ENCODE peak calls at places on chromosomes 6 and 20, in four cellular contexts. One of them, this sample, is unnamed.

GRCh38 chr20:18372296-18372695 is 84.0 kb downstream of the ZNF133 start:
- DNase-seq in NCI-H2171 treated with DMSO at 0.1 percent for 48 hours: no peak
- DNase-seq in fibroblast of lung: no peak
- DNase-seq in stimulated activated CD8-positive, alpha-beta memory T cell treated with anti-CD3 and anti-CD28 coated beads, Interleukin-7, amount 100 ng/mL, for 1 hour: no peak
- DNase-seq in this sample: no peak

GRCh38 chr6:18388942-18389341 is 1.8 kb downstream of the RNF144B start:
- DNase-seq in NCI-H2171 treated with DMSO at 0.1 percent for 48 hours: no peak
- DNase-seq in fibroblast of lung: peak
- DNase-seq in stimulated activated CD8-positive, alpha-beta memory T cell treated with anti-CD3 and anti-CD28 coated beads, Interleukin-7, amount 100 ng/mL, for 1 hour: no peak
- DNase-seq in this sample: no peak

GRCh38 chr20:56843817-56844216 is 214.7 kb downstream of the TFAP2C start:
- DNase-seq in NCI-H2171 treated with DMSO at 0.1 percent for 48 hours: no peak
- DNase-seq in fibroblast of lung: no peak
- DNase-seq in stimulated activated CD8-positive, alpha-beta memory T cell treated with anti-CD3 and anti-CD28 coated beads, Interleukin-7, amount 100 ng/mL, for 1 hour: no peak
- DNase-seq in this sample: no peak

GRCh38 chr20:47355489-47356219 is 845 bp downstream of the ZMYND8 start:
- DNase-seq in NCI-H2171 treated with DMSO at 0.1 percent for 48 hours: peak
- DNase-seq in fibroblast of lung: no peak
- DNase-seq in stimulated activated CD8-positive, alpha-beta memory T cell treated with anti-CD3 and anti-CD28 coated beads, Interleukin-7, amount 100 ng/mL, for 1 hour: no peak
- DNase-seq in this sample: peak

GRCh38 chr20:62805365-62805710 is 703 bp downstream of the OGFR start:
- DNase-seq in NCI-H2171 treated with DMSO at 0.1 percent for 48 hours: no peak
- DNase-seq in fibroblast of lung: no peak
- DNase-seq in stimulated activated CD8-positive, alpha-beta memory T cell treated with anti-CD3 and anti-CD28 coated beads, Interleukin-7, amount 100 ng/mL, for 1 hour: no peak
- DNase-seq in this sample: no peak

GRCh38 chr6:164502838-164503237 is 806.6 kb downstream of the C6orf118 start:
- DNase-seq in NCI-H2171 treated with DMSO at 0.1 percent for 48 hours: no peak
- DNase-seq in fibroblast of lung: no peak
- DNase-seq in stimulated activated CD8-positive, alpha-beta memory T cell treated with anti-CD3 and anti-CD28 coated beads, Interleukin-7, amount 100 ng/mL, for 1 hour: no peak
- DNase-seq in this sample: no peak

GRCh38 chr6:129863664-129864063 is 2.5 kb upstream of the TMEM244 start:
- DNase-seq in NCI-H2171 treated with DMSO at 0.1 percent for 48 hours: no peak
- DNase-seq in fibroblast of lung: peak
- DNase-seq in stimulated activated CD8-positive, alpha-beta memory T cell treated with anti-CD3 and anti-CD28 coated beads, Interleukin-7, amount 100 ng/mL, for 1 hour: no peak
- DNase-seq in this sample: no peak

GRCh38 chr20:40787922-40788321 is 98.9 kb upstream of the MAFB start:
- DNase-seq in NCI-H2171 treated with DMSO at 0.1 percent for 48 hours: no peak
- DNase-seq in fibroblast of lung: no peak
- DNase-seq in stimulated activated CD8-positive, alpha-beta memory T cell treated with anti-CD3 and anti-CD28 coated beads, Interleukin-7, amount 100 ng/mL, for 1 hour: no peak
- DNase-seq in this sample: no peak

GRCh38 chr20:12270863-12271262 is 353.2 kb downstream of the BTBD3 start:
- DNase-seq in NCI-H2171 treated with DMSO at 0.1 percent for 48 hours: no peak
- DNase-seq in fibroblast of lung: no peak
- DNase-seq in stimulated activated CD8-positive, alpha-beta memory T cell treated with anti-CD3 and anti-CD28 coated beads, Interleukin-7, amount 100 ng/mL, for 1 hour: no peak
- DNase-seq in this sample: no peak

GRCh38 chr6:66057034-66057433 is 350.0 kb upstream of the EYS start:
- DNase-seq in NCI-H2171 treated with DMSO at 0.1 percent for 48 hours: no peak
- DNase-seq in fibroblast of lung: no peak
- DNase-seq in stimulated activated CD8-positive, alpha-beta memory T cell treated with anti-CD3 and anti-CD28 coated beads, Interleukin-7, amount 100 ng/mL, for 1 hour: no peak
- DNase-seq in this sample: no peak

GRCh38 chr6:139418426-139419132 is 44.1 kb upstream of the CITED2 start:
- DNase-seq in NCI-H2171 treated with DMSO at 0.1 percent for 48 hours: no peak
- DNase-seq in fibroblast of lung: no peak
- DNase-seq in stimulated activated CD8-positive, alpha-beta memory T cell treated with anti-CD3 and anti-CD28 coated beads, Interleukin-7, amount 100 ng/mL, for 1 hour: no peak
- DNase-seq in this sample: no peak

GRCh38 chr20:10855031-10855430 is 181.2 kb upstream of the JAG1 start:
- DNase-seq in NCI-H2171 treated with DMSO at 0.1 percent for 48 hours: no peak
- DNase-seq in fibroblast of lung: no peak
- DNase-seq in stimulated activated CD8-positive, alpha-beta memory T cell treated with anti-CD3 and anti-CD28 coated beads, Interleukin-7, amount 100 ng/mL, for 1 hour: no peak
- DNase-seq in this sample: no peak

GRCh38 chr6:34496103-34496685 is 30.3 kb downstream of the PACSIN1 start:
- DNase-seq in NCI-H2171 treated with DMSO at 0.1 percent for 48 hours: no peak
- DNase-seq in fibroblast of lung: no peak
- DNase-seq in stimulated activated CD8-positive, alpha-beta memory T cell treated with anti-CD3 and anti-CD28 coated beads, Interleukin-7, amount 100 ng/mL, for 1 hour: no peak
- DNase-seq in this sample: no peak

GRCh38 chr6:21522773-21523490 is 70.6 kb upstream of the SOX4 start:
- DNase-seq in NCI-H2171 treated with DMSO at 0.1 percent for 48 hours: peak
- DNase-seq in fibroblast of lung: no peak
- DNase-seq in stimulated activated CD8-positive, alpha-beta memory T cell treated with anti-CD3 and anti-CD28 coated beads, Interleukin-7, amount 100 ng/mL, for 1 hour: no peak
- DNase-seq in this sample: no peak

GRCh38 chr6:35590622-35591066 is 77.9 kb upstream of the TULP1 start:
- DNase-seq in NCI-H2171 treated with DMSO at 0.1 percent for 48 hours: no peak
- DNase-seq in fibroblast of lung: peak
- DNase-seq in stimulated activated CD8-positive, alpha-beta memory T cell treated with anti-CD3 and anti-CD28 coated beads, Interleukin-7, amount 100 ng/mL, for 1 hour: no peak
- DNase-seq in this sample: no peak

This sample was measured in SW480.